ENCODE peak calls at places on chromosome 18, in five cellular contexts. K, W, P, H and N are unnamed samples. For H3K4me1, the result is how much of the 10 kb centered on the place peaks cover.

GRCh38 chr18:56662902-56663301 is 11.7 kb downstream of the WDR7 start:
- DNase-seq in K (no peak), W (no peak), P (no peak), H (no peak), N (no peak)

GRCh38 chr18:75170022-75170789 is 38.7 kb downstream of the PTGR3 start:
- DNase-seq in K (no peak), W (no peak), P (peak), H (no peak), N (no peak)

GRCh38 chr18:42025974-42026625 is 71.1 kb downstream of the PIK3C3 start:
- DNase-seq in K (no peak), W (no peak), P (no peak), H (no peak), N (no peak)

GRCh38 chr18:10522574-10522973 is 3.3 kb upstream of the NAPG start:
- DNase-seq in K (no peak), W (no peak), P (no peak), H (no peak), N (no peak)

GRCh38 chr18:9466911-9467310 is 8.4 kb upstream of the RALBP1 start:
- DNase-seq in K (no peak), W (no peak), P (no peak), H (no peak), N (no peak)

GRCh38 chr18:33804258-33804657 is 226.2 kb downstream of the ASXL3 start:
- DNase-seq in K (no peak), W (peak), P (no peak), H (no peak), N (no peak)

GRCh38 chr18:24170389-24170788 is 31.5 kb downstream of the CABYR start:
- DNase-seq in K (no peak), W (no peak), P (no peak), H (no peak), N (no peak)

GRCh38 chr18:31740180-31740579 is 20.5 kb downstream of the SLC25A52 start:
- DNase-seq in K (no peak), W (no peak), P (no peak), H (no peak), N (no peak)

GRCh38 chr18:10230072-10230471 is 224.4 kb upstream of the APCDD1 start:
- DNase-seq in K (no peak), W (no peak), P (no peak), H (no peak), N (no peak)

GRCh38 chr18:40375811-40376210 is 1579.2 kb upstream of the PIK3C3 start:
- DNase-seq in K (no peak), W (no peak), P (no peak), H (no peak), N (no peak)

GRCh38 chr18:58093311-58093790 is 49.3 kb downstream of the NEDD4L start:
- DNase-seq in K (no peak), W (no peak), P (no peak), H (no peak), N (no peak)

GRCh38 chr18:58087928-58088722 is 44.1 kb downstream of the NEDD4L start:
- DNase-seq in K (no peak), W (no peak), P (no peak), H (peak), N (no peak)

GRCh38 chr18:58091099-58091611 is 47.1 kb downstream of the NEDD4L start:
- DNase-seq in K (no peak), W (no peak), P (no peak), H (peak), N (no peak)

DNA sequence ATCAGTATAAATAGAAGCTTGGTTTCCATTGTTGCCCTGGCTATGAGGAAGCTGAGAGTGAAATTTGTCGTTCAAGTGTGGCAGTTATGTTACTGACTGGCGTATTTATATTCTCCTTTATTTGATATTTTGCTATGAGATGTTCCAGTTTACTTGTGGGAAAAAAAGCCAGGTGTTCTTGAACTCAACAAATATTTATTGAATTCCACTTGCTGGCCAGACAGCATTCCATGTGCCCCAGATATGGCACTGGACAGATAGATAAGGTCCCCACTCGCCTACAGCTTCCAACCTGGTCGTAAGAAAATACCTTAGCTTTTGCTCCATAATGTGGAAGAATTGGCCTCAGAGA is 44.7 kb downstream of the NEDD4L start:
- DNase-seq in K (no peak), W (no peak), P (no peak), H (no peak), N (no peak)
- TF ChIP-seq POLR2A in K (no peak), W (no peak), P (no peak), H (no peak), N (no peak)

GRCh38 chr18:63317556-63317946 is 2.0 kb downstream of the BCL2 start:
- DNase-seq in K (no peak), W (no peak), P (no peak), H (no peak), N (no peak)

GRCh38 chr18:63314991-63315662 is 4.4 kb downstream of the BCL2 start:
- DNase-seq in K (no peak), W (no peak), P (no peak), H (no peak), N (no peak)

GRCh38 chr18:63316612-63317555 is 2.7 kb downstream of the BCL2 start:
- DNase-seq in K (no peak), W (no peak), P (no peak), H (peak), N (no peak)

GRCh38 chr18:63314062-63314790 is 5.3 kb downstream of the BCL2 start:
- DNase-seq in K (no peak), W (no peak), P (no peak), H (no peak), N (no peak)

GRCh38 chr18:63315879-63316278 is 3.7 kb downstream of the BCL2 start:
- DNase-seq in K (no peak), W (no peak), P (no peak), H (no peak), N (no peak)
- H3K4me3 ChIP-seq in K (peak), W (peak), P (no peak), H (no peak), N (peak)

GRCh38 chr18:77668219-77668618 is 418.6 kb downstream of the GALR1 start:
- DNase-seq in K (no peak), W (no peak), P (no peak), H (no peak), N (no peak)
- H3K4me1 ChIP-seq in K (under half), W (under half), P (under half), H (under half), N (under half)

GRCh38 chr18:46155652-46156051 is 51.5 kb downstream of the HAUS1 start:
- DNase-seq in K (no peak), W (no peak), P (no peak), H (no peak), N (no peak)
- TF ChIP-seq POLR2A in K (no peak), W (no peak), P (no peak), H (no peak), N (no peak)